ENCODE peak calls at places on chromosomes 12 and 14, in six cellular contexts. S is HepG2, O is K562, R is HCT116, T is SK-N-SH, U is GM12878. I is an unnamed sample.
A peak's percentile ranks its signal among the peaks of the same experiment; 100 is the strongest.

GRCh38 chr14:50318031-50318626 is 6.0 kb downstream of the DMAC2L start:
- DNase-seq in O (no peak), S (peak; percentile 27), R (peak; percentile 26), T (peak; percentile 47), U (no peak), I (peak; percentile 21)

GRCh38 chr12:53193040-53193439 is 12.3 kb upstream of the CSAD start:
- DNase-seq in T (no peak), O (no peak), S (no peak), R (no peak), U (no peak), I (no peak)

GRCh38 chr14:75372260-75372659 is 55.6 kb upstream of the JDP2 start:
- DNase-seq in O (no peak), T (no peak), R (no peak), U (no peak), S (no peak), I (no peak)

GRCh38 chr12:18919826-18920511 is 182.1 kb downstream of the CAPZA3 start:
- DNase-seq in T (no peak), U (no peak), S (no peak), O (no peak), R (no peak), I (no peak)

GRCh38 chr14:91323671-91324605 is 79.4 kb upstream of the GPR68 start:
- DNase-seq in O (peak; percentile 58), R (peak; percentile 18), U (peak; percentile 75), T (peak; percentile 81), S (peak; percentile 45), I (peak; percentile 56)

GRCh38 chr12:93183940-93184663 is 193.6 kb upstream of the NUDT4 start:
- DNase-seq in R (no peak), U (peak; percentile 73), O (peak; percentile 23), T (peak; percentile 10), S (no peak), I (no peak)

GRCh38 chr12:22733756-22734155 is 108.8 kb downstream of the ETNK1 start:
- DNase-seq in U (no peak), R (no peak), S (no peak), O (no peak), T (no peak), I (no peak)

GRCh38 chr12:46507766-46508165 is 135.2 kb upstream of the SLC38A2 start:
- DNase-seq in U (no peak), R (no peak), O (no peak), S (no peak), T (no peak), I (no peak)

GRCh38 chr14:31389947-31390346 is 30.4 kb downstream of the HEATR5A start:
- DNase-seq in O (no peak), S (no peak), U (no peak), T (no peak), R (no peak), I (no peak)

GRCh38 chr12:9372202-9372601 is 164.0 kb upstream of the PZP start:
- DNase-seq in R (no peak), T (no peak), S (peak; percentile 54), U (no peak), O (no peak), I (no peak)

GRCh38 chr14:77139540-77140342 is 1.9 kb downstream of the ZDHHC22 start:
- DNase-seq in U (no peak), S (peak; percentile 29), T (peak; percentile 90), R (peak; percentile 27), O (peak; percentile 66), I (peak; percentile 72)

GRCh38 chr14:21191809-21192446 is 36.1 kb upstream of the OR5AU1 start:
- DNase-seq in T (peak; percentile 82), U (no peak), S (peak; percentile 77), O (peak; percentile 50), R (peak; percentile 35), I (peak; percentile 27)

GRCh38 chr14:103057372-103058208 is at the start of gene CDC42BPB:
- DNase-seq in S (peak; percentile 66), U (no peak), T (peak; percentile 98), R (peak; percentile 74), O (peak; percentile 86), I (peak; percentile 93)

GRCh38 chr14:34449819-34450541 is 12.1 kb downstream of the SPTSSA start:
- DNase-seq in O (no peak), R (no peak), T (no peak), U (no peak), S (no peak), I (no peak)

GRCh38 chr12:104751594-104751993 is 206.5 kb downstream of the SLC41A2 start:
- DNase-seq in S (no peak), U (no peak), O (no peak), T (no peak), R (no peak), I (no peak)

GRCh38 chr14:57748279-57748678 is 117.6 kb downstream of the SLC35F4 start:
- DNase-seq in O (no peak), U (no peak), S (no peak), R (no peak), T (no peak), I (no peak)

GRCh38 chr12:63440063-63440462 is 228.2 kb downstream of the DPY19L2 start:
- DNase-seq in T (no peak), U (no peak), R (no peak), S (no peak), O (no peak), I (no peak)

GRCh38 chr14:20680843-20681347 is 3.5 kb upstream of the RNASE4 start:
- DNase-seq in O (no peak), S (no peak), U (no peak), R (no peak), T (no peak), I (no peak)

GRCh38 chr14:102909462-102909861 is 13.0 kb upstream of the AMN start:
- DNase-seq in U (no peak), O (no peak), T (peak; percentile 28), R (no peak), S (no peak), I (no peak)

GRCh38 chr12:62466018-62466595 is 519 bp upstream of the MON2 start:
- DNase-seq in U (no peak), T (peak; percentile 70), R (no peak), O (peak; percentile 58), S (peak; percentile 6), I (peak; percentile 68)

GRCh38 chr14:54792288-54792687 is 110.3 kb downstream of the GCH1 start:
- DNase-seq in R (no peak), T (no peak), S (no peak), U (no peak), O (no peak), I (no peak)

GRCh38 chr12:76636141-76636692 is 76.6 kb upstream of the OSBPL8 start:
- DNase-seq in U (no peak), S (no peak), T (no peak), R (no peak), O (peak; percentile 40), I (no peak)

GRCh38 chr14:103028161-103028767 is 29.1 kb downstream of the CDC42BPB start:
- DNase-seq in S (no peak), R (no peak), O (no peak), T (no peak), U (no peak), I (no peak)

GRCh38 chr12:2183556-2184541 is 131.1 kb downstream of the CACNA1C start:
- DNase-seq in R (no peak), S (peak; percentile 11), U (no peak), O (no peak), T (peak; percentile 82), I (no peak)

GRCh38 chr12:80154261-80154660 is 54.9 kb downstream of the OTOGL start:
- DNase-seq in S (no peak), T (no peak), O (no peak), R (no peak), U (no peak), I (no peak)

GRCh38 chr14:23352506-23353432 is at the start of gene SLC22A17:
- DNase-seq in T (peak; percentile 93), U (no peak), O (no peak), R (peak; percentile 13), S (peak; percentile 45), I (peak; percentile 84)

GRCh38 chr14:58131386-58131785 is 20.6 kb downstream of the ARMH4 start:
- DNase-seq in U (no peak), R (no peak), T (no peak), S (peak; percentile 31), O (peak; percentile 24), I (no peak)

GRCh38 chr14:62796431-62796830 is 248.8 kb downstream of the KCNH5 start:
- DNase-seq in R (no peak), U (no peak), T (no peak), S (no peak), O (no peak), I (no peak)
- TF ChIP-seq JUND in R (no peak), U (no peak), T (no peak), S (no peak), O (no peak), I (no peak)

DNA sequence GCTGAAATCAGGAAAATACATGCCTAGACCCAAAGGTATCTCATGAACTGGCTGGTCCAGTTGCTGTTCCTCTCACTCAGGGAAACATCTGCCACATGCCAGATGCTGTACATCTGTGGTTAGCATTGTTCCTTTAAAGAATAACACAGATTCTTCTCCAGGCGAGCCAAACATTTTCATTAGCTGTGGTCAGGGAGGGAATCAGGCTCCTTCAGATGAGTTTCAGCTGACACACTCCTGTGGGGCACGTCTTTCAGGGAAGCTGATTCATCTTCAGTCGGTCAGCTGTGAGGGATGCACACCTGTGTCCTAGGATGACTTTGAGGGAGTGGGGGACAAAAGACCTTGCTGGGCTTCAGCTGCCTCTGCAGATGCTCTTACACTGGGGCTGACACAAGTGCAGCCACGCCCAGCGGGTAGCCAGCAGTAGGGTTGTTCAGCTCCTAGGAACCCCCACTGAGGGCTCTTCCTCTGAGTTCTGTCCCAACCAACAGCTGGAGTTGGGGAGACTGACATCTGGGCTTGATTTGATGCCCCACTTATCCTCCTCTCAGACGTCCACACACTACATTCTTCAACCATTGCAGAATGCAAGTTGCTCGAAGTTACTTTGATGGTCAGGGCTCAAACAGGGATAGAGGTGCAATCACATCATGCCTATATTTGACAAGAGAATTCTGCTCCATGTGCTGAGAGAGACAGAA is 155.0 kb downstream of the NUAK1 start:
- DNase-seq in U (no peak), R (no peak), O (no peak), S (no peak), T (no peak), I (no peak)
- TF ChIP-seq JUND in U (no peak), R (no peak), O (no peak), S (no peak), T (peak; percentile 36), I (no peak)

DNA sequence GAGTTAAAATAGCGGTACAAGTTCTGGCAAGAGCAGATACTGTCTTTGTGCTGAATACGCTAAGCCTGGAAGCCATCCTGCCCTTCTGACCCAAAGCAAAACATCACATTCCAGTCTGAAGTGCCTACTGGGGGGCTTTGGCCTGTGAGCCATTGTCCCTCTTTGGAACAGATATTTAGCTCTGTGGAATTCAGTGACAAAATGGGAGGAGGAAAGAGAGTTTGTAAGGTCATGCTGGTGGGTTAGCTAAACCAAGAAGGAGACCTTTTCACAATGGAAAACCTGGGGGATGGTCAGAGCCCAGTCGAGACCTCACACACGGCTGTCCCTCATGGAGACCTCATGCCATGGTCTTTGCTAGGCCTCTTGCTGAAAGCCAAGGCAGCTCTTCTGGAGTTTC is 18.5 kb downstream of the EMP1 start:
- DNase-seq in R (no peak), O (no peak), T (no peak), U (no peak), S (no peak), I (no peak)
- TF ChIP-seq JUND in R (no peak), O (no peak), T (no peak), U (no peak), S (no peak), I (no peak)

DNA sequence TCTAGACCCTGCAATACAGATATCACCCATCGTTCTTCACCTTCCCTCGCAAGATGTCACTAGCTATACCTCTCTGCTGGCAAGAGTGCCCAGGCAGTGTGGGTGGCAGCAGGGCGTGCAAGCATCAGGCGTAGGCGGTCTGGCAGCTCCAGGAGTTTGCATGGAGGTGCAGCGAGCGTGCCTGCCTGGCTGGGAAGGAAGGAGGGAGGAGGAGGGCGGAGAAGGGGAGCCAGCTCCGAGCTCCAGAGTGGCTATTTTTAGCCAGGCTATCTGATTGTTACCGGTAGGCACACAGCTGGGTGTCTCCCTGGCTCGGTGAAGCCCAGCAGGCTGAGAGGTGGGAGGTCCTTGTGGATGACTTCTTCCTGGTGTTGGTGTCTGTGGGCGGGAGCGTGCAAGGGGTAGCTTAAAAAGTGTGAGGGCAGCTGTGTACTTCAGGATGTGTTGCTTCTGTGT is 6.2 kb downstream of the FOXJ2 start:
- DNase-seq in T (peak; percentile 72), S (no peak), O (peak; percentile 64), R (no peak), U (no peak), I (no peak)
- TF ChIP-seq JUND in T (no peak), S (no peak), O (no peak), R (no peak), U (no peak), I (no peak)